ENCODE peak calls at places on chromosome 14, in five cellular contexts. C, S, B, R and F are unnamed samples.

GRCh38 chr14:69204753-69205152 is 13.5 kb downstream of the EXD2 start:
- DNase-seq in S (no peak), R (no peak), B (no peak), C (no peak), F (no peak)

GRCh38 chr14:64722842-64723447 is 18.7 kb downstream of the PLEKHG3 start:
- DNase-seq in C (no peak), B (no peak), R (no peak), S (no peak), F (no peak)

GRCh38 chr14:89373185-89373584 is 43.8 kb downstream of the FOXN3 start:
- DNase-seq in S (no peak), C (no peak), R (no peak), B (no peak), F (no peak)

GRCh38 chr14:34770901-34771300 is 56.5 kb upstream of the CFL2 start:
- DNase-seq in B (no peak), R (no peak), C (no peak), S (no peak), F (no peak)

GRCh38 chr14:98894600-98894999 is 377.4 kb downstream of the BCL11B start:
- DNase-seq in R (no peak), C (no peak), B (no peak), S (no peak), F (peak)

GRCh38 chr14:37709419-37710195 is 114.2 kb downstream of the TTC6 start:
- DNase-seq in R (peak), B (no peak), C (no peak), S (no peak), F (peak)

GRCh38 chr14:95040723-95041476 is 116.4 kb downstream of the DICER1 start:
- DNase-seq in C (no peak), B (no peak), R (no peak), S (no peak), F (no peak)

GRCh38 chr14:93747102-93747501 is 41.2 kb downstream of the PRIMA1 start:
- DNase-seq in S (no peak), B (no peak), R (no peak), C (no peak), F (no peak)

GRCh38 chr14:54480830-54481562 is 7.8 kb downstream of the GMFB start:
- DNase-seq in B (no peak), R (no peak), C (no peak), S (no peak), F (no peak)

GRCh38 chr14:21525571-21525970 is 575 bp downstream of the SALL2 start:
- DNase-seq in C (no peak), S (no peak), R (no peak), B (peak), F (peak)

GRCh38 chr14:21860172-21860571 is 186.6 kb upstream of the OR4E1 start:
- DNase-seq in B (no peak), S (peak), C (no peak), R (peak), F (peak)

GRCh38 chr14:31170411-31170810 is 37.2 kb downstream of the HECTD1 start:
- DNase-seq in C (no peak), R (no peak), S (no peak), B (no peak), F (no peak)

GRCh38 chr14:104687601-104688504 is 1.6 kb upstream of the INF2 start:
- DNase-seq in C (peak), B (no peak), S (no peak), R (peak), F (peak)

GRCh38 chr14:102554835-102555819 is 37.3 kb upstream of the RCOR1 start:
- DNase-seq in C (no peak), B (no peak), R (no peak), S (peak), F (peak)

GRCh38 chr14:64645220-64645891 is 58.9 kb upstream of the PLEKHG3 start:
- DNase-seq in B (peak), C (no peak), R (peak), S (no peak), F (peak)

GRCh38 chr14:100841445-100842403 is 15.8 kb downstream of the MEG3 start:
- DNase-seq in S (no peak), R (no peak), C (no peak), B (no peak), F (no peak)

GRCh38 chr14:75226755-75227544 is 50.5 kb upstream of the TMED10 start:
- DNase-seq in C (no peak), B (no peak), S (no peak), R (no peak), F (no peak)

GRCh38 chr14:99790978-99791376 is 2.2 kb upstream of the EML1 start:
- DNase-seq in B (no peak), S (no peak), R (no peak), C (no peak), F (no peak)

GRCh38 chr14:68702578-68702977 is 90.3 kb downstream of the ZFP36L1 start:
- DNase-seq in C (no peak), R (no peak), B (no peak), S (no peak), F (no peak)

GRCh38 chr14:103444837-103445524 is 59.8 kb downstream of the MARK3 start:
- DNase-seq in S (no peak), B (no peak), R (peak), C (no peak), F (peak)

GRCh38 chr14:87834594-87834993 is 158.4 kb downstream of the GALC start:
- DNase-seq in S (no peak), C (no peak), R (no peak), B (no peak), F (no peak)

GRCh38 chr14:35414365-35414764 is 9.8 kb upstream of the NFKBIA start:
- DNase-seq in S (no peak), R (no peak), B (no peak), C (no peak), F (no peak)

GRCh38 chr14:90632451-90632850 is 183.8 kb downstream of the TTC7B start:
- DNase-seq in C (no peak), S (no peak), B (no peak), R (no peak), F (no peak)

GRCh38 chr14:102824832-102825231 is 47.6 kb downstream of the TRAF3 start:
- DNase-seq in S (no peak), B (no peak), R (no peak), C (no peak), F (no peak)

GRCh38 chr14:100881211-100882025 is 22.1 kb downstream of the RTL1 start:
- DNase-seq in S (no peak), B (no peak), C (no peak), R (no peak), F (no peak)

GRCh38 chr14:105065280-105066228 is at the start of gene GPR132:
- DNase-seq in S (peak), B (no peak), R (no peak), C (no peak), F (peak)

GRCh38 chr14:95871531-95871930 is 5.1 kb upstream of the TUNAR start:
- DNase-seq in S (no peak), B (no peak), R (no peak), C (no peak), F (peak)

GRCh38 chr14:69695664-69696527 is 71.0 kb upstream of the SRSF5 start:
- DNase-seq in S (no peak), B (no peak), R (no peak), C (peak), F (peak)

GRCh38 chr14:65137648-65138317 is 35.5 kb upstream of the MAX start:
- DNase-seq in S (no peak), B (no peak), R (no peak), C (no peak), F (no peak)

GRCh38 chr14:72416892-72417291 is 477.0 kb downstream of the DPF3 start:
- DNase-seq in R (no peak), B (no peak), C (no peak), S (no peak), F (no peak)

GRCh38 chr14:79658224-79658623 is 553.1 kb downstream of the DIO2 start:
- DNase-seq in R (no peak), C (no peak), B (peak), S (no peak), F (peak)

GRCh38 chr14:75458305-75458704 is 30.5 kb downstream of the JDP2 start:
- DNase-seq in R (no peak), B (no peak), S (no peak), C (no peak), F (no peak)